ENCODE peak calls at places on chromosomes 3 and 15, in five cellular contexts. I is breast epithelium, Q is RWPE1, L is left lung, N is pancreas. A is an unnamed sample.

GRCh38 chr3:184185461-184186183 is 377 bp upstream of the ABCF3 start:
- DNase-seq in I (peak), Q (peak), L (peak), N (peak), A (peak)

GRCh38 chr15:75669879-75670212 is 22.1 kb downstream of the SNX33 start:
- DNase-seq in I (no peak), Q (no peak), L (no peak), N (no peak), A (no peak)

GRCh38 chr3:161531930-161532329 is 35.3 kb downstream of the OTOL1 start:
- DNase-seq in I (no peak), Q (no peak), L (no peak), N (no peak), A (no peak)

GRCh38 chr3:71389191-71389590 is 194.3 kb downstream of the FOXP1 start:
- DNase-seq in I (no peak), Q (no peak), L (no peak), N (no peak), A (no peak)

GRCh38 chr15:49570672-49571071 is 49.9 kb downstream of the FAM227B start:
- DNase-seq in I (no peak), Q (no peak), L (no peak), N (no peak), A (no peak)

GRCh38 chr3:129503387-129504010 is 24.9 kb upstream of the RHO start:
- DNase-seq in I (no peak), Q (no peak), L (no peak), N (no peak), A (peak)

GRCh38 chr3:134600685-134601502 is 49.9 kb downstream of the KY start:
- DNase-seq in I (no peak), Q (peak), L (peak), N (peak), A (peak)

GRCh38 chr3:82815417-82816058 is 1054.1 kb upstream of the GBE1 start:
- DNase-seq in I (no peak), Q (no peak), L (no peak), N (no peak), A (no peak)

GRCh38 chr3:170200992-170201391 is 19.5 kb upstream of the PHC3 start:
- DNase-seq in I (no peak), Q (no peak), L (no peak), N (no peak), A (no peak)

GRCh38 chr15:40323953-40324937 is 753 bp downstream of the INAFM2 start:
- DNase-seq in I (no peak), Q (peak), L (no peak), N (peak), A (no peak)

GRCh38 chr15:72783563-72784232 is at the start of gene ADPGK:
- DNase-seq in I (peak), Q (peak), L (peak), N (peak), A (peak)
- TF ChIP-seq CTCF in I (no peak), Q (no peak), L (no peak), N (no peak), A (no peak)

GRCh38 chr15:69163124-69163669 is 2.8 kb downstream of the GLCE start:
- DNase-seq in I (no peak), Q (no peak), L (no peak), N (no peak), A (no peak)

GRCh38 chr15:69161878-69162213 is 1.4 kb downstream of the GLCE start:
- DNase-seq in I (no peak), Q (no peak), L (no peak), N (no peak), A (no peak)

GRCh38 chr15:69159805-69160140 is 662 bp upstream of the GLCE start:
- DNase-seq in I (no peak), Q (no peak), L (no peak), N (no peak), A (no peak)

GRCh38 chr15:69160141-69160975 is at the start of gene GLCE:
- DNase-seq in I (peak), Q (peak), L (peak), N (peak), A (peak)

GRCh38 chr15:69160976-69161877 is 792 bp downstream of the GLCE start:
- DNase-seq in I (no peak), Q (peak), L (peak), N (peak), A (peak)
- TF ChIP-seq CTCF in I (no peak), Q (peak), L (no peak), N (no peak), A (no peak)

GRCh38 chr3:30521156-30521555 is 85.2 kb upstream of the TGFBR2 start:
- DNase-seq in I (no peak), Q (no peak), L (no peak), N (no peak), A (no peak)

GRCh38 chr3:30516238-30516637 is 90.2 kb upstream of the TGFBR2 start:
- DNase-seq in I (no peak), Q (no peak), L (no peak), N (no peak), A (no peak)

GRCh38 chr3:30520695-30521094 is 85.7 kb upstream of the TGFBR2 start:
- DNase-seq in I (no peak), Q (no peak), L (no peak), N (no peak), A (no peak)

GRCh38 chr3:30518872-30519271 is 87.5 kb upstream of the TGFBR2 start:
- DNase-seq in I (no peak), Q (no peak), L (no peak), N (no peak), A (no peak)

GRCh38 chr3:30518201-30518864 is 88.1 kb upstream of the TGFBR2 start:
- DNase-seq in I (no peak), Q (peak), L (no peak), N (peak), A (no peak)
- TF ChIP-seq CTCF in I (peak), Q (peak), L (no peak), N (no peak), A (no peak)

GRCh38 chr3:99962703-99963102 is 145.0 kb downstream of the CMSS1 start:
- DNase-seq in I (no peak), Q (no peak), L (no peak), N (no peak), A (no peak)

GRCh38 chr3:99965077-99965476 is 147.4 kb downstream of the CMSS1 start:
- DNase-seq in I (no peak), Q (peak), L (no peak), N (peak), A (no peak)

GRCh38 chr3:99960941-99961340 is 143.3 kb downstream of the CMSS1 start:
- DNase-seq in I (no peak), Q (no peak), L (no peak), N (no peak), A (no peak)

GRCh38 chr3:99960123-99960878 is 142.6 kb downstream of the CMSS1 start:
- DNase-seq in I (no peak), Q (no peak), L (no peak), N (no peak), A (no peak)

DNA sequence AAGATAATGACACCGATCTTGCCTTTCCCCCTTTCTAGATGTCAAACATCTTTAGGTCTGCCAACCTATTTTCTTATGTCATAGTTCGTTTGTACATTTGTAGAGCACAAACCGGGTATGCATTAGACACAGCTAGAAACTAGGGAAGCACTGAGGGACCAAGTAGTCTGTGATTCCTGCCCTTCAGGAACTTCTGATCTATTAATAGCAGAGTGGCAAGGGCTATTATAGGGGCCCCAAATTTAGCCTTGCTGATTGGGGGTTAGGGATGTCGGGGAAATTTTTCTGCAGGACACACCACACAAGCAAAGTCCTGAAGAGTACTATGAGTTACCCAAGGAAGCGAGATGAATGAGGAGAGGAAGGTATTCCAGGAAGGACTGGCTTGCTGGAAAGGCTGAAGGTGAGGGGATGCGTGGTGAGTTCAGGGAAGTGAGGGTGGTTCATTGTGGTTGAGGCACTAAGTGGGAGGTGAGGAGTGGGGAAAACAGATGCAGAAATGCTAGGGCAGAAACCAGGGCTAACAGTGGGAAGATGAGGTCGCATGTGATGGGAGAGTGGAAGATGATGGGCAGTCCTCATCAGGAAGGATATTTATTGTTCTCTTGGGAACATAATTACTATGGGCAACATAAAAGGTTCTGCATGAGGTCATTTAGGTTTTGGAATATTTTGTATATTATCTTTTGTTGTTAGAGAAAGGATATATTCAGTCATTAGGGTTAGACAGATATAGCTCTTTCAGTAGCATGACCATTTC is 144.3 kb downstream of the CMSS1 start:
- DNase-seq in I (no peak), Q (no peak), L (no peak), N (no peak), A (no peak)
- TF ChIP-seq CTCF in I (no peak), Q (no peak), L (no peak), N (no peak), A (no peak)

GRCh38 chr15:64024172-64025050 is 21.9 kb downstream of the DAPK2 start:
- DNase-seq in I (no peak), Q (no peak), L (no peak), N (no peak), A (no peak)
- TF ChIP-seq CTCF in I (no peak), Q (no peak), L (no peak), N (no peak), A (no peak)

DNA sequence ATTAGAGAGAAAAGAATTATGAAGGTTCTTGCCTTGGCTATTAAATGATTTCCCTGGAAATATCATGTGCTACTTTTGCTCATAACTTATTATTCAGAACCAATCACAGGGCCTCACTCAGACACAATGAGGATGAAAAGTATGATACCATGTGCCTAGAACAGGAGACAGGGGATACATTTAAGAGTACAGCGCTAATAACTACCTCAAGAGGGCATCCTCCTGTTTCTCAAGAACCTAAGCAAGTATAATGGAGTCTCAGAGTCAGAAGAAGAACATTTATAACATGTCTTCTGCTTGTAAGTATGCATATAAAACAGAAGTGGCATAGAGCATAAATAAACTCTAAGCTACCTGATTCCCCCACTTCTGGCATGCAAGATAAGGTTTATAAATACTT is 125.4 kb upstream of the MME start:
- DNase-seq in I (no peak), Q (peak), L (no peak), N (no peak), A (no peak)
- TF ChIP-seq CTCF in I (no peak), Q (peak), L (peak), N (no peak), A (no peak)

A was measured in natural killer cell.